ENCODE peak calls at places on chromosomes 2 and 18, in seven cellular contexts. O, I, C, S, E, G and Q are unnamed samples.

GRCh38 chr2:141824790-141825189 is 306.0 kb downstream of the LRP1B start:
- DNase-seq in O (no peak), I (no peak), C (no peak), S (no peak), E (no peak), G (no peak), Q (no peak)

GRCh38 chr2:29072971-29073725 is 1.2 kb downstream of the PCARE start:
- DNase-seq in O (no peak), I (no peak), C (no peak), S (no peak), E (no peak), G (no peak), Q (no peak)

GRCh38 chr2:157182834-157183396 is 74.6 kb upstream of the GALNT5 start:
- DNase-seq in O (peak; percentile 45), I (no peak), C (no peak), S (no peak), E (no peak), G (peak; percentile 92), Q (no peak)

GRCh38 chr2:25230626-25231311 is 62.4 kb upstream of the POMC start:
- DNase-seq in O (no peak), I (no peak), C (no peak), S (no peak), E (no peak), G (no peak), Q (no peak)

GRCh38 chr2:223941579-223942277 is 3.4 kb downstream of the WDFY1 start:
- DNase-seq in O (no peak), I (peak; percentile 81), C (no peak), S (peak; percentile 26), E (no peak), G (no peak), Q (no peak)

GRCh38 chr18:8471373-8471772 is 137.9 kb upstream of the RAB12 start:
- DNase-seq in O (no peak), I (no peak), C (no peak), S (no peak), E (no peak), G (peak; percentile 38), Q (no peak)

GRCh38 chr2:147045113-147045512 is 799.7 kb upstream of the ACVR2A start:
- DNase-seq in O (peak; percentile 58), I (peak; percentile 67), C (no peak), S (peak; percentile 60), E (no peak), G (no peak), Q (no peak)

GRCh38 chr18:36316246-36316645 is 18.7 kb downstream of the FHOD3 start:
- DNase-seq in O (no peak), I (no peak), C (no peak), S (no peak), E (no peak), G (no peak), Q (no peak)

GRCh38 chr2:215002500-215002899 is 135.9 kb downstream of the ABCA12 start:
- DNase-seq in O (peak; percentile 27), I (peak; percentile 63), C (no peak), S (peak; percentile 11), E (no peak), G (peak; percentile 28), Q (no peak)

GRCh38 chr2:151138507-151138906 is 123.2 kb downstream of the RBM43 start:
- DNase-seq in O (no peak), I (no peak), C (no peak), S (no peak), E (no peak), G (no peak), Q (no peak)

GRCh38 chr2:40450066-40450841 is 1.6 kb downstream of the SLC8A1 start:
- DNase-seq in O (peak; percentile 65), I (no peak), C (peak; percentile 68), S (peak; percentile 49), E (no peak), G (peak; percentile 9), Q (no peak)

GRCh38 chr2:238152811-238153688 is 5.7 kb upstream of the ERFE start:
- DNase-seq in O (no peak), I (no peak), C (no peak), S (no peak), E (no peak), G (no peak), Q (peak; percentile 72)

GRCh38 chr18:68733693-68734092 is 18.8 kb upstream of the TMX3 start:
- DNase-seq in O (peak; percentile 36), I (no peak), C (no peak), S (no peak), E (no peak), G (no peak), Q (no peak)

GRCh38 chr2:175187378-175187777 is 5.9 kb upstream of the ATP5MC3 start:
- DNase-seq in O (no peak), I (peak; percentile 51), C (no peak), S (no peak), E (no peak), G (no peak), Q (no peak)

GRCh38 chr2:25372405-25373268 is 30.9 kb upstream of the DNMT3A start:
- DNase-seq in O (no peak), I (no peak), C (peak; percentile 41), S (no peak), E (peak; percentile 47), G (no peak), Q (no peak)

GRCh38 chr2:120740765-120741513 is 5.3 kb downstream of the GLI2 start:
- DNase-seq in O (no peak), I (no peak), C (peak; percentile 66), S (no peak), E (no peak), G (no peak), Q (peak; percentile 75)

GRCh38 chr18:33916200-33916599 is 308.5 kb downstream of the NOL4 start:
- DNase-seq in O (no peak), I (peak; percentile 10), C (no peak), S (peak; percentile 5), E (no peak), G (no peak), Q (no peak)

GRCh38 chr2:192315543-192315942 is 120.8 kb upstream of the TMEFF2 start:
- DNase-seq in O (no peak), I (no peak), C (no peak), S (no peak), E (no peak), G (no peak), Q (peak; percentile 49)

GRCh38 chr2:167992258-167992657 is 255.1 kb downstream of the STK39 start:
- DNase-seq in O (no peak), I (no peak), C (no peak), S (no peak), E (no peak), G (no peak), Q (no peak)

GRCh38 chr2:213036836-213037235 is 114.6 kb downstream of the IKZF2 start:
- DNase-seq in O (no peak), I (no peak), C (no peak), S (no peak), E (no peak), G (peak; percentile 21), Q (no peak)